ENCODE peak calls at places on chromosomes 2 and 18, in four cellular contexts. One of them, this sample, is unnamed.

GRCh38 chr2:19901201-19901457 is 654 bp downstream of the TTC32 start:
- DNase-seq in GM23248: no peak
- DNase-seq in NCI-H1436: no peak
- DNase-seq in amniotic epithelial cell: no peak
- DNase-seq in this sample: no peak

GRCh38 chr2:102084651-102085050 is 57.9 kb upstream of the IL1R1 start:
- DNase-seq in amniotic epithelial cell: no peak
- DNase-seq in NCI-H1436: no peak
- DNase-seq in GM23248: no peak
- DNase-seq in this sample: no peak

GRCh38 chr2:231297108-231297908 is 98.2 kb upstream of the B3GNT7 start:
- DNase-seq in amniotic epithelial cell: peak; percentile 46
- DNase-seq in NCI-H1436: peak; percentile 3
- DNase-seq in GM23248: peak; percentile 74
- DNase-seq in this sample: no peak

GRCh38 chr2:226031962-226032441 is 632.5 kb downstream of the NYAP2 start:
- DNase-seq in amniotic epithelial cell: no peak
- DNase-seq in NCI-H1436: no peak
- DNase-seq in GM23248: peak; percentile 39
- DNase-seq in this sample: no peak

GRCh38 chr2:95043300-95043786 is 17.8 kb downstream of the MAL start:
- DNase-seq in GM23248: peak; percentile 88
- DNase-seq in amniotic epithelial cell: peak; percentile 5
- DNase-seq in NCI-H1436: no peak
- DNase-seq in this sample: peak; percentile 75

GRCh38 chr2:104582471-104582870 is 271.4 kb upstream of the POU3F3 start:
- DNase-seq in amniotic epithelial cell: no peak
- DNase-seq in GM23248: no peak
- DNase-seq in NCI-H1436: no peak
- DNase-seq in this sample: peak; percentile 9

GRCh38 chr2:47011264-47011663 is 95.7 kb upstream of the MCFD2 start:
- DNase-seq in GM23248: no peak
- DNase-seq in amniotic epithelial cell: no peak
- DNase-seq in NCI-H1436: no peak
- DNase-seq in this sample: no peak

GRCh38 chr2:177148477-177149154 is 64.0 kb upstream of the HNRNPA3 start:
- DNase-seq in amniotic epithelial cell: peak; percentile 55
- DNase-seq in NCI-H1436: peak; percentile 68
- DNase-seq in GM23248: peak; percentile 88
- DNase-seq in this sample: no peak

GRCh38 chr2:109695290-109695689 is 81.1 kb downstream of the SOWAHC start:
- DNase-seq in amniotic epithelial cell: no peak
- DNase-seq in GM23248: no peak
- DNase-seq in NCI-H1436: no peak
- DNase-seq in this sample: no peak

GRCh38 chr2:128660836-128661235 is 342.2 kb upstream of the HS6ST1 start:
- DNase-seq in NCI-H1436: no peak
- DNase-seq in amniotic epithelial cell: no peak
- DNase-seq in GM23248: no peak
- DNase-seq in this sample: no peak

GRCh38 chr2:58539973-58540372 is 298.8 kb upstream of the FANCL start:
- DNase-seq in NCI-H1436: no peak
- DNase-seq in amniotic epithelial cell: peak; percentile 14
- DNase-seq in GM23248: no peak
- DNase-seq in this sample: peak; percentile 53

GRCh38 chr2:232628466-232629200 is 4.8 kb upstream of the EFHD1 start:
- DNase-seq in GM23248: no peak
- DNase-seq in amniotic epithelial cell: no peak
- DNase-seq in NCI-H1436: no peak
- DNase-seq in this sample: no peak

GRCh38 chr2:73291093-73291460 is 2.3 kb downstream of the EGR4 start:
- DNase-seq in GM23248: peak; percentile 71
- DNase-seq in amniotic epithelial cell: peak; percentile 34
- DNase-seq in NCI-H1436: no peak
- DNase-seq in this sample: no peak

GRCh38 chr18:31401156-31402025 is 24.8 kb downstream of the DSG4 start:
- DNase-seq in amniotic epithelial cell: no peak
- DNase-seq in NCI-H1436: no peak
- DNase-seq in GM23248: no peak
- DNase-seq in this sample: no peak